ENCODE peak calls at places on chromosomes 4 and X, in four cellular contexts. N is activated effector memory CD4-positive, alpha-beta T cell treated with Interleukin-2 at 50 U/mL for 16 hours; V is ACHN; X is head of caudate nucleus. Q is an unnamed sample.

GRCh38 chr4:19850909-19851308 is 400.8 kb upstream of the SLIT2 start:
- DNase-seq in N (no peak), V (peak; percentile 86), X (no peak), Q (no peak)

GRCh38 chr4:163804001-163804400 is 309.5 kb downstream of the TMA16 start:
- DNase-seq in N (no peak), V (no peak), X (no peak), Q (no peak)

GRCh38 chrX:118862086-118862485 is 38.5 kb downstream of the ZCCHC12 start:
- DNase-seq in N (no peak), V (no peak), X (no peak), Q (no peak)

GRCh38 chrX:1455948-1456280 is 3.2 kb upstream of the ASMTL start:
- DNase-seq in N (no peak), V (no peak), X (no peak), Q (no peak)

GRCh38 chrX:136446208-136446607 is 41.5 kb upstream of the BRS3 start:
- DNase-seq in N (no peak), V (no peak), X (no peak), Q (no peak)

GRCh38 chr4:86421461-86421860 is 61.6 kb upstream of the MAPK10 start:
- DNase-seq in N (no peak), V (no peak), X (no peak), Q (no peak)

GRCh38 chrX:96440941-96441340 is 243.7 kb upstream of the DIAPH2 start:
- DNase-seq in N (no peak), V (no peak), X (no peak), Q (no peak)

GRCh38 chrX:30748337-30748960 is 95.2 kb downstream of the GK start:
- DNase-seq in N (no peak), V (no peak), X (no peak), Q (no peak)

GRCh38 chrX:41339148-41339547 is 5.2 kb downstream of the DDX3X start:
- DNase-seq in N (no peak), V (no peak), X (no peak), Q (no peak)

GRCh38 chr4:8114456-8115202 is 44.0 kb downstream of the ABLIM2 start:
- DNase-seq in N (no peak), V (no peak), X (no peak), Q (no peak)

GRCh38 chrX:55119712-55120111 is 30.9 kb downstream of the PAGE2 start:
- DNase-seq in N (no peak), V (no peak), X (no peak), Q (no peak)

GRCh38 chrX:44431206-44431605 is 87.7 kb upstream of the EFHC2 start:
- DNase-seq in N (no peak), V (peak; percentile 8), X (no peak), Q (no peak)

GRCh38 chr4:170872794-170873193 is 783.0 kb upstream of the AADAT start:
- DNase-seq in N (no peak), V (no peak), X (no peak), Q (no peak)

GRCh38 chr4:29900336-29900735 is 819.8 kb upstream of the PCDH7 start:
- DNase-seq in N (no peak), V (no peak), X (no peak), Q (no peak)

GRCh38 chrX:136168929-136169735 is 21.8 kb downstream of the FHL1 start:
- DNase-seq in N (no peak), V (no peak), X (peak; percentile 21), Q (no peak)

GRCh38 chr4:142416121-142416520 is 430.0 kb downstream of the INPP4B start:
- DNase-seq in N (no peak), V (no peak), X (no peak), Q (no peak)

GRCh38 chr4:169024762-169025161 is 14.7 kb upstream of the CBR4 start:
- DNase-seq in N (no peak), V (peak; percentile 39), X (no peak), Q (no peak)

GRCh38 chrX:123185714-123186113 is 1.6 kb downstream of the GRIA3 start:
- DNase-seq in N (no peak), V (no peak), X (no peak), Q (no peak)

GRCh38 chr4:188941524-188942109 is 802.4 kb downstream of the TRIML1 start:
- DNase-seq in N (no peak), V (peak; percentile 97), X (no peak), Q (no peak)

GRCh38 chrX:97747346-97747745 is 863.6 kb downstream of the RPA4 start:
- DNase-seq in N (no peak), V (no peak), X (no peak), Q (no peak)

GRCh38 chrX:12974217-12974796 is 603 bp upstream of the TMSB4X start:
- DNase-seq in N (no peak), V (peak; percentile 59), X (peak; percentile 41), Q (no peak)

GRCh38 chr4:10983274-10983673 is 298.7 kb upstream of the CLNK start:
- DNase-seq in N (no peak), V (no peak), X (no peak), Q (no peak)

GRCh38 chrX:14409341-14409740 is 120.0 kb upstream of the GLRA2 start:
- DNase-seq in N (no peak), V (no peak), X (no peak), Q (no peak)

GRCh38 chr4:144645102-144645469 is 870 bp upstream of the HHIP start:
- DNase-seq in N (no peak), V (no peak), X (no peak), Q (no peak)

GRCh38 chr4:56158483-56158882 is 209.7 kb downstream of the CEP135 start:
- DNase-seq in N (no peak), V (no peak), X (no peak), Q (peak; percentile 5)

GRCh38 chrX:102651242-102651967 is at the start of gene GPRASP1:
- DNase-seq in N (peak; percentile 51), V (peak; percentile 9), X (peak; percentile 57), Q (peak; percentile 32)

GRCh38 chr4:150206265-150206664 is 128.0 kb downstream of the DCLK2 start:
- DNase-seq in N (no peak), V (no peak), X (no peak), Q (no peak)

GRCh38 chr4:158020175-158020574 is 152.7 kb downstream of the GASK1B start:
- DNase-seq in N (no peak), V (peak; percentile 70), X (no peak), Q (no peak)

GRCh38 chr4:70630162-70630561 is 1.6 kb downstream of the ENAM start:
- DNase-seq in N (no peak), V (no peak), X (no peak), Q (no peak)

GRCh38 chr4:35725131-35725530 is 519.2 kb downstream of the ARAP2 start:
- DNase-seq in N (no peak), V (peak; percentile 7), X (no peak), Q (peak; percentile 8)

GRCh38 chr4:140126261-140126660 is 27.7 kb downstream of the MAML3 start:
- DNase-seq in N (no peak), V (no peak), X (no peak), Q (no peak)

GRCh38 chrX:2159858-2160257 is 340.9 kb downstream of the DHRSX start:
- DNase-seq in N (no peak), V (no peak), X (no peak), Q (no peak)

GRCh38 chr4:74105656-74106275 is 6.8 kb upstream of the CXCL2 start:
- DNase-seq in N (no peak), V (no peak), X (no peak), Q (no peak)

GRCh38 chr4:42397256-42397634 is at the start of gene SHISA3:
- DNase-seq in N (no peak), V (peak; percentile 15), X (no peak), Q (no peak)